ENCODE peak calls at places on chromosomes 13 and 19, in ten cellular contexts. L is lower leg skin; A is AG09309; S is AG04449; N is NCI-H1105 treated with DMSO at 0.1 percent for 48 hours; B is PC-3; Z is thoracic aorta; Q is amygdala; E is Calu3; J is stimulated activated CD4-positive, alpha-beta T cell treated with anti-CD3 and anti-CD28 coated beads, Interleukin-15, amount 100 ng/mL, for 1 hour. P is an unnamed sample.

GRCh38 chr13:24982333-24982999 is 113.5 kb upstream of the PABPC3 start:
- DNase-seq in A (no peak), L (no peak), N (peak; percentile 12), S (no peak), J (no peak), Q (no peak), E (no peak), B (no peak), Z (no peak), P (no peak)

GRCh38 chr19:41861846-41862245 is 1.8 kb downstream of the RPS19 start:
- DNase-seq in S (no peak), Z (no peak), N (no peak), L (no peak), Q (no peak), A (no peak), E (no peak), B (no peak), J (no peak), P (no peak)

GRCh38 chr13:58048670-58049069 is 417.1 kb downstream of the PCDH17 start:
- DNase-seq in S (no peak), A (no peak), B (no peak), L (no peak), Q (no peak), E (no peak), Z (no peak), N (no peak), J (no peak), P (no peak)

GRCh38 chr13:111006508-111007031 is 91.7 kb upstream of the ANKRD10 start:
- DNase-seq in B (no peak), Z (peak; percentile 69), E (no peak), N (no peak), J (no peak), Q (no peak), L (peak; percentile 61), A (peak; percentile 64), S (peak; percentile 23), P (peak; percentile 64)

GRCh38 chr19:33784432-33784831 is 12.2 kb upstream of the KCTD15 start:
- DNase-seq in L (no peak), N (no peak), Q (no peak), Z (no peak), A (no peak), E (no peak), S (no peak), J (no peak), B (peak; percentile 33), P (no peak)

GRCh38 chr19:18972301-18972831 is 31.3 kb upstream of the HOMER3 start:
- DNase-seq in Q (no peak), Z (no peak), A (no peak), B (no peak), J (no peak), L (no peak), N (no peak), S (no peak), E (no peak), P (no peak)

GRCh38 chr13:76980075-76980718 is 11.7 kb upstream of the CLN5 start:
- DNase-seq in A (no peak), Q (peak; percentile 15), L (peak; percentile 59), S (no peak), E (peak; percentile 74), N (peak; percentile 50), B (peak; percentile 71), J (peak; percentile 75), Z (no peak), P (peak; percentile 33)

GRCh38 chr13:37118002-37118401 is 12.5 kb upstream of the CSNK1A1L start:
- DNase-seq in Z (no peak), S (no peak), N (no peak), B (no peak), L (no peak), Q (no peak), E (no peak), J (no peak), A (no peak), P (no peak)

GRCh38 chr19:3671680-3672574 is 28.3 kb downstream of the PIP5K1C start:
- DNase-seq in S (no peak), A (no peak), E (no peak), L (no peak), B (no peak), J (no peak), Q (no peak), Z (no peak), N (no peak), P (no peak)

GRCh38 chr13:43261018-43261417 is 237.6 kb downstream of the DNAJC15 start:
- DNase-seq in E (no peak), A (peak; percentile 41), N (no peak), Q (no peak), L (no peak), B (peak; percentile 72), S (peak; percentile 53), J (no peak), Z (no peak), P (no peak)

GRCh38 chr19:15779756-15780476 is 7.5 kb upstream of the OR10H5 start:
- DNase-seq in J (no peak), A (no peak), E (peak; percentile 31), L (peak; percentile 19), Q (peak; percentile 88), N (peak; percentile 30), S (no peak), Z (peak; percentile 21), B (peak; percentile 9), P (peak; percentile 16)

GRCh38 chr13:59472134-59472533 is 691.6 kb downstream of the DIAPH3 start:
- DNase-seq in B (peak; percentile 72), A (no peak), Q (no peak), J (no peak), Z (no peak), L (no peak), E (no peak), S (peak; percentile 41), N (no peak), P (no peak)

GRCh38 chr19:44816301-44816700 is 7.4 kb downstream of the BCAM start:
- DNase-seq in L (no peak), A (no peak), E (no peak), B (no peak), Z (no peak), J (no peak), S (no peak), N (no peak), Q (no peak), P (no peak)

GRCh38 chr19:40802300-40803169 is 3.5 kb downstream of the EGLN2 start:
- DNase-seq in E (no peak), N (no peak), S (no peak), J (no peak), L (no peak), B (no peak), A (no peak), Z (no peak), Q (no peak), P (peak; percentile 49)

GRCh38 chr19:38384209-38385027 is 3.4 kb downstream of the GGN start:
- DNase-seq in E (no peak), N (no peak), S (no peak), B (peak; percentile 19), J (no peak), Z (no peak), A (no peak), Q (no peak), L (no peak), P (no peak)

GRCh38 chr19:51602189-51602854 is 27.9 kb downstream of the SIGLEC5 start:
- DNase-seq in A (no peak), Q (no peak), Z (no peak), J (no peak), S (no peak), L (no peak), B (no peak), E (no peak), N (no peak), P (no peak)

GRCh38 chr13:112740502-112741131 is 50.8 kb downstream of the ATP11A start:
- DNase-seq in N (no peak), J (no peak), A (peak; percentile 84), S (no peak), L (peak; percentile 75), Z (no peak), B (no peak), Q (no peak), E (no peak), P (peak; percentile 89)

GRCh38 chr19:1027020-1027952 is 878 bp downstream of the CNN2 start:
- DNase-seq in Z (no peak), L (no peak), B (no peak), S (no peak), N (peak; percentile 17), Q (no peak), J (no peak), A (no peak), E (peak; percentile 24), P (no peak)

GRCh38 chr13:41564046-41564445 is 106.7 kb downstream of the RGCC start:
- DNase-seq in S (no peak), Z (no peak), E (no peak), L (no peak), Q (no peak), J (no peak), B (no peak), A (no peak), N (no peak), P (no peak)

GRCh38 chr13:98785405-98785804 is 32.9 kb upstream of the SLC15A1 start:
- DNase-seq in N (no peak), E (no peak), S (no peak), L (no peak), A (no peak), J (no peak), Q (no peak), B (no peak), Z (no peak), P (no peak)

GRCh38 chr13:43360911-43361605 is 337.7 kb downstream of the DNAJC15 start:
- DNase-seq in S (no peak), Q (no peak), J (no peak), L (no peak), B (peak; percentile 3), Z (no peak), E (no peak), A (no peak), N (no peak), P (no peak)

GRCh38 chr19:35828694-35829301 is 16.2 kb upstream of the PRODH2 start:
- DNase-seq in N (no peak), L (peak; percentile 27), J (no peak), E (peak; percentile 51), Q (no peak), A (peak; percentile 3), S (no peak), Z (no peak), B (peak; percentile 61), P (no peak)

GRCh38 chr19:33283578-33283977 is 18.8 kb downstream of the CEBPA start:
- DNase-seq in N (no peak), L (no peak), S (no peak), Q (no peak), A (no peak), J (no peak), Z (no peak), B (no peak), E (no peak), P (no peak)

GRCh38 chr13:111883571-111884343 is 183.2 kb upstream of the SOX1 start:
- DNase-seq in A (no peak), L (no peak), Z (no peak), B (no peak), J (no peak), Q (no peak), N (no peak), E (no peak), S (no peak), P (no peak)

GRCh38 chr13:101146101-101146898 is 270.0 kb downstream of the NALCN start:
- DNase-seq in A (no peak), L (no peak), Q (no peak), S (no peak), E (no peak), Z (no peak), J (no peak), B (peak; percentile 52), N (no peak), P (no peak)

GRCh38 chr19:29671393-29672076 is 6.3 kb downstream of the PLEKHF1 start:
- DNase-seq in A (no peak), J (peak; percentile 75), N (peak; percentile 10), Q (no peak), L (no peak), E (peak; percentile 69), Z (peak; percentile 39), S (no peak), B (peak; percentile 60), P (peak; percentile 92)

GRCh38 chr19:35295792-35296462 is 4.0 kb downstream of the MAG start:
- DNase-seq in E (no peak), B (no peak), J (no peak), S (no peak), Z (no peak), A (no peak), N (no peak), Q (no peak), L (no peak), P (no peak)

GRCh38 chr13:38398810-38399493 is 49.3 kb downstream of the UFM1 start:
- DNase-seq in S (peak; percentile 7), N (no peak), J (no peak), B (peak; percentile 8), L (no peak), Q (no peak), A (peak; percentile 68), Z (no peak), E (no peak), P (no peak)

P was measured in gastrocnemius medialis.